ENCODE peak calls at places on chromosomes 1 and 21, in six cellular contexts. One of them, this sample, is unnamed.

GRCh38 chr21:14737922-14738321 is 191.8 kb upstream of the SAMSN1 start:
- DNase-seq in AG04450: no peak
- DNase-seq in bronchial epithelial cell: peak
- DNase-seq in activated naive CD8-positive, alpha-beta T cell treated with anti-CD3 and anti-CD28 coated beads, Interleukin-2, amount 50 U/mL, for 24 hours: peak
- DNase-seq in HT1080: peak
- DNase-seq in IMR-90: peak
- DNase-seq in this sample: no peak

GRCh38 chr1:84668185-84668584 is 22.1 kb downstream of the SSX2IP start:
- DNase-seq in IMR-90: no peak
- DNase-seq in activated naive CD8-positive, alpha-beta T cell treated with anti-CD3 and anti-CD28 coated beads, Interleukin-2, amount 50 U/mL, for 24 hours: no peak
- DNase-seq in HT1080: peak
- DNase-seq in AG04450: no peak
- DNase-seq in bronchial epithelial cell: peak
- DNase-seq in this sample: no peak

GRCh38 chr1:230345139-230345885 is 80.8 kb downstream of the PGBD5 start:
- DNase-seq in AG04450: no peak
- DNase-seq in HT1080: no peak
- DNase-seq in bronchial epithelial cell: no peak
- DNase-seq in IMR-90: no peak
- DNase-seq in activated naive CD8-positive, alpha-beta T cell treated with anti-CD3 and anti-CD28 coated beads, Interleukin-2, amount 50 U/mL, for 24 hours: no peak
- DNase-seq in this sample: no peak

GRCh38 chr1:15816674-15817073 is 9.2 kb upstream of the UQCRHL start:
- DNase-seq in IMR-90: no peak
- DNase-seq in HT1080: no peak
- DNase-seq in activated naive CD8-positive, alpha-beta T cell treated with anti-CD3 and anti-CD28 coated beads, Interleukin-2, amount 50 U/mL, for 24 hours: no peak
- DNase-seq in AG04450: no peak
- DNase-seq in bronchial epithelial cell: peak
- DNase-seq in this sample: no peak

GRCh38 chr1:89633745-89634625 is 1.1 kb downstream of the LRRC8C start:
- DNase-seq in AG04450: no peak
- DNase-seq in HT1080: peak
- DNase-seq in bronchial epithelial cell: peak
- DNase-seq in IMR-90: peak
- DNase-seq in activated naive CD8-positive, alpha-beta T cell treated with anti-CD3 and anti-CD28 coated beads, Interleukin-2, amount 50 U/mL, for 24 hours: peak
- DNase-seq in this sample: no peak

GRCh38 chr21:44286716-44287632 is 1.3 kb downstream of the AIRE start:
- DNase-seq in AG04450: no peak
- DNase-seq in activated naive CD8-positive, alpha-beta T cell treated with anti-CD3 and anti-CD28 coated beads, Interleukin-2, amount 50 U/mL, for 24 hours: no peak
- DNase-seq in HT1080: no peak
- DNase-seq in bronchial epithelial cell: no peak
- DNase-seq in IMR-90: no peak
- DNase-seq in this sample: no peak

GRCh38 chr21:38260426-38260825 is 3.6 kb downstream of the KCNJ15 start:
- DNase-seq in HT1080: no peak
- DNase-seq in IMR-90: no peak
- DNase-seq in AG04450: no peak
- DNase-seq in bronchial epithelial cell: no peak
- DNase-seq in activated naive CD8-positive, alpha-beta T cell treated with anti-CD3 and anti-CD28 coated beads, Interleukin-2, amount 50 U/mL, for 24 hours: no peak
- DNase-seq in this sample: no peak

GRCh38 chr21:29342394-29342957 is 43.8 kb downstream of the BACH1 start:
- DNase-seq in IMR-90: peak
- DNase-seq in activated naive CD8-positive, alpha-beta T cell treated with anti-CD3 and anti-CD28 coated beads, Interleukin-2, amount 50 U/mL, for 24 hours: peak
- DNase-seq in AG04450: peak
- DNase-seq in bronchial epithelial cell: peak
- DNase-seq in HT1080: peak
- DNase-seq in this sample: no peak

GRCh38 chr1:177392336-177392735 is 221.6 kb downstream of the BRINP2 start:
- DNase-seq in AG04450: no peak
- DNase-seq in bronchial epithelial cell: peak
- DNase-seq in IMR-90: no peak
- DNase-seq in activated naive CD8-positive, alpha-beta T cell treated with anti-CD3 and anti-CD28 coated beads, Interleukin-2, amount 50 U/mL, for 24 hours: no peak
- DNase-seq in HT1080: peak
- DNase-seq in this sample: no peak

GRCh38 chr1:31414692-31415370 is 1.8 kb downstream of the SERINC2 start:
- DNase-seq in AG04450: no peak
- DNase-seq in IMR-90: no peak
- DNase-seq in activated naive CD8-positive, alpha-beta T cell treated with anti-CD3 and anti-CD28 coated beads, Interleukin-2, amount 50 U/mL, for 24 hours: no peak
- DNase-seq in bronchial epithelial cell: peak
- DNase-seq in HT1080: no peak
- DNase-seq in this sample: no peak

GRCh38 chr1:41383094-41383852 is 22.0 kb downstream of the FOXO6 start:
- DNase-seq in activated naive CD8-positive, alpha-beta T cell treated with anti-CD3 and anti-CD28 coated beads, Interleukin-2, amount 50 U/mL, for 24 hours: peak
- DNase-seq in bronchial epithelial cell: peak
- DNase-seq in IMR-90: peak
- DNase-seq in AG04450: no peak
- DNase-seq in HT1080: peak
- DNase-seq in this sample: no peak

GRCh38 chr1:164588388-164589341 is 29.7 kb downstream of the PBX1 start:
- DNase-seq in activated naive CD8-positive, alpha-beta T cell treated with anti-CD3 and anti-CD28 coated beads, Interleukin-2, amount 50 U/mL, for 24 hours: no peak
- DNase-seq in AG04450: peak
- DNase-seq in IMR-90: peak
- DNase-seq in HT1080: no peak
- DNase-seq in bronchial epithelial cell: no peak
- DNase-seq in this sample: no peak

GRCh38 chr1:151946366-151946764 is 37.1 kb upstream of the THEM4 start:
- DNase-seq in activated naive CD8-positive, alpha-beta T cell treated with anti-CD3 and anti-CD28 coated beads, Interleukin-2, amount 50 U/mL, for 24 hours: no peak
- DNase-seq in bronchial epithelial cell: peak
- DNase-seq in HT1080: peak
- DNase-seq in AG04450: no peak
- DNase-seq in IMR-90: no peak
- DNase-seq in this sample: no peak

GRCh38 chr1:175844877-175845276 is 101.5 kb upstream of the TNR start:
- DNase-seq in IMR-90: no peak
- DNase-seq in bronchial epithelial cell: no peak
- DNase-seq in HT1080: no peak
- DNase-seq in activated naive CD8-positive, alpha-beta T cell treated with anti-CD3 and anti-CD28 coated beads, Interleukin-2, amount 50 U/mL, for 24 hours: no peak
- DNase-seq in AG04450: no peak
- DNase-seq in this sample: no peak

GRCh38 chr1:32907435-32907834 is 6.2 kb upstream of the TMEM54 start:
- DNase-seq in AG04450: no peak
- DNase-seq in HT1080: peak
- DNase-seq in activated naive CD8-positive, alpha-beta T cell treated with anti-CD3 and anti-CD28 coated beads, Interleukin-2, amount 50 U/mL, for 24 hours: no peak
- DNase-seq in bronchial epithelial cell: no peak
- DNase-seq in IMR-90: peak
- DNase-seq in this sample: no peak

GRCh38 chr1:244205906-244206305 is 154.8 kb downstream of the ZBTB18 start:
- DNase-seq in HT1080: no peak
- DNase-seq in bronchial epithelial cell: no peak
- DNase-seq in activated naive CD8-positive, alpha-beta T cell treated with anti-CD3 and anti-CD28 coated beads, Interleukin-2, amount 50 U/mL, for 24 hours: no peak
- DNase-seq in AG04450: no peak
- DNase-seq in IMR-90: no peak
- DNase-seq in this sample: no peak

GRCh38 chr1:81922955-81923354 is 122.2 kb downstream of the ADGRL2 start:
- DNase-seq in activated naive CD8-positive, alpha-beta T cell treated with anti-CD3 and anti-CD28 coated beads, Interleukin-2, amount 50 U/mL, for 24 hours: no peak
- DNase-seq in bronchial epithelial cell: no peak
- DNase-seq in IMR-90: no peak
- DNase-seq in AG04450: no peak
- DNase-seq in HT1080: no peak
- DNase-seq in this sample: no peak

GRCh38 chr1:161216945-161217712 is 2.0 kb downstream of the FCER1G start:
- DNase-seq in HT1080: peak
- DNase-seq in AG04450: no peak
- DNase-seq in activated naive CD8-positive, alpha-beta T cell treated with anti-CD3 and anti-CD28 coated beads, Interleukin-2, amount 50 U/mL, for 24 hours: no peak
- DNase-seq in IMR-90: peak
- DNase-seq in bronchial epithelial cell: peak
- DNase-seq in this sample: no peak

GRCh38 chr1:6447016-6447817 is 18.8 kb downstream of the TNFRSF25 start:
- DNase-seq in IMR-90: no peak
- DNase-seq in AG04450: no peak
- DNase-seq in HT1080: no peak
- DNase-seq in bronchial epithelial cell: no peak
- DNase-seq in activated naive CD8-positive, alpha-beta T cell treated with anti-CD3 and anti-CD28 coated beads, Interleukin-2, amount 50 U/mL, for 24 hours: no peak
- DNase-seq in this sample: no peak

GRCh38 chr1:3491291-3492246 is 37.1 kb downstream of the ARHGEF16 start:
- DNase-seq in AG04450: no peak
- DNase-seq in IMR-90: peak
- DNase-seq in HT1080: peak
- DNase-seq in bronchial epithelial cell: peak
- DNase-seq in activated naive CD8-positive, alpha-beta T cell treated with anti-CD3 and anti-CD28 coated beads, Interleukin-2, amount 50 U/mL, for 24 hours: peak
- DNase-seq in this sample: no peak

GRCh38 chr1:98991127-98992003 is 13.3 kb downstream of the PLPPR5 start:
- DNase-seq in AG04450: peak
- DNase-seq in HT1080: peak
- DNase-seq in activated naive CD8-positive, alpha-beta T cell treated with anti-CD3 and anti-CD28 coated beads, Interleukin-2, amount 50 U/mL, for 24 hours: no peak
- DNase-seq in IMR-90: peak
- DNase-seq in bronchial epithelial cell: peak
- DNase-seq in this sample: no peak

GRCh38 chr1:155983191-155984023 is 5.1 kb upstream of the ARHGEF2 start:
- DNase-seq in bronchial epithelial cell: peak
- DNase-seq in IMR-90: peak
- DNase-seq in AG04450: peak
- DNase-seq in HT1080: peak
- DNase-seq in activated naive CD8-positive, alpha-beta T cell treated with anti-CD3 and anti-CD28 coated beads, Interleukin-2, amount 50 U/mL, for 24 hours: no peak
- DNase-seq in this sample: peak

GRCh38 chr1:154220970-154221814 is 437 bp downstream of the UBAP2L start:
- DNase-seq in HT1080: peak
- DNase-seq in activated naive CD8-positive, alpha-beta T cell treated with anti-CD3 and anti-CD28 coated beads, Interleukin-2, amount 50 U/mL, for 24 hours: peak
- DNase-seq in AG04450: no peak
- DNase-seq in IMR-90: peak
- DNase-seq in bronchial epithelial cell: no peak
- DNase-seq in this sample: no peak

GRCh38 chr1:21830792-21831453 is 18.9 kb downstream of the LDLRAD2 start:
- DNase-seq in activated naive CD8-positive, alpha-beta T cell treated with anti-CD3 and anti-CD28 coated beads, Interleukin-2, amount 50 U/mL, for 24 hours: no peak
- DNase-seq in bronchial epithelial cell: no peak
- DNase-seq in HT1080: no peak
- DNase-seq in AG04450: no peak
- DNase-seq in IMR-90: no peak
- DNase-seq in this sample: no peak

GRCh38 chr1:20634594-20635084 is 1.4 kb downstream of the PINK1 start:
- DNase-seq in AG04450: no peak
- DNase-seq in HT1080: peak
- DNase-seq in IMR-90: peak
- DNase-seq in activated naive CD8-positive, alpha-beta T cell treated with anti-CD3 and anti-CD28 coated beads, Interleukin-2, amount 50 U/mL, for 24 hours: peak
- DNase-seq in bronchial epithelial cell: peak
- DNase-seq in this sample: no peak

GRCh38 chr21:29145354-29145782 is 14.9 kb downstream of the MAP3K7CL start:
- DNase-seq in AG04450: peak
- DNase-seq in IMR-90: peak
- DNase-seq in HT1080: peak
- DNase-seq in bronchial epithelial cell: peak
- DNase-seq in activated naive CD8-positive, alpha-beta T cell treated with anti-CD3 and anti-CD28 coated beads, Interleukin-2, amount 50 U/mL, for 24 hours: no peak
- DNase-seq in this sample: no peak